ENCODE peak calls at places on chromosome 17, in seven cellular contexts. F is HCT116, E is SK-N-SH, B is K562, K is HepG2, H is H1, O is GM12878. N is an unnamed sample.
A peak's percentile ranks its signal among the peaks of the same experiment; 100 is the strongest.

GRCh38 chr17:50437409-50437808 is 11.4 kb downstream of the ACSF2 start:
- DNase-seq in F (no peak), E (no peak), B (no peak), K (no peak), H (no peak), O (no peak), N (no peak)

GRCh38 chr17:74554909-74555308 is 9.0 kb upstream of the CD300C start:
- DNase-seq in F (no peak), E (no peak), B (no peak), K (no peak), H (no peak), O (no peak), N (no peak)

GRCh38 chr17:27526603-27527002 is 70.4 kb downstream of the KSR1 start:
- DNase-seq in F (no peak), E (no peak), B (peak; percentile 76), K (no peak), H (no peak), O (no peak), N (peak; percentile 37)

GRCh38 chr17:28938552-28938951 is 12.8 kb downstream of the PHF12 start:
- DNase-seq in F (no peak), E (no peak), B (no peak), K (no peak), H (no peak), O (no peak), N (no peak)

GRCh38 chr17:1110844-1111598 is 68.8 kb downstream of the ABR start:
- DNase-seq in F (peak; percentile 88), E (peak; percentile 65), B (no peak), K (peak; percentile 79), H (peak; percentile 53), O (no peak), N (no peak)

GRCh38 chr17:38777641-38778250 is 21.6 kb downstream of the PIP4K2B start:
- DNase-seq in F (no peak), E (no peak), B (no peak), K (no peak), H (no peak), O (no peak), N (no peak)

GRCh38 chr17:67779098-67779672 is 46.1 kb upstream of the BPTF start:
- DNase-seq in F (peak; percentile 48), E (peak; percentile 88), B (peak; percentile 75), K (peak; percentile 74), H (peak; percentile 84), O (no peak), N (peak; percentile 23)

GRCh38 chr17:58231644-58232043 is 6.7 kb upstream of the LPO start:
- DNase-seq in F (no peak), E (no peak), B (no peak), K (no peak), H (no peak), O (no peak), N (no peak)

GRCh38 chr17:50266384-50267073 is 7.7 kb upstream of the TMEM92 start:
- DNase-seq in F (no peak), E (peak; percentile 82), B (peak; percentile 9), K (peak; percentile 53), H (peak; percentile 43), O (no peak), N (peak; percentile 85)

GRCh38 chr17:4220655-4221054 is 43.1 kb downstream of the ANKFY1 start:
- DNase-seq in F (no peak), E (no peak), B (no peak), K (no peak), H (no peak), O (no peak), N (peak; percentile 35)

GRCh38 chr17:76547183-76547641 is 7.4 kb downstream of the PRCD start:
- DNase-seq in F (no peak), E (peak; percentile 83), B (peak; percentile 76), K (peak; percentile 74), H (no peak), O (no peak), N (peak; percentile 77)

GRCh38 chr17:14019186-14019956 is 49.9 kb upstream of the COX10 start:
- DNase-seq in F (no peak), E (no peak), B (peak; percentile 37), K (no peak), H (no peak), O (no peak), N (no peak)

GRCh38 chr17:38341035-38341721 is 2.6 kb downstream of the GPR179 start:
- DNase-seq in F (no peak), E (peak; percentile 84), B (no peak), K (peak; percentile 47), H (no peak), O (no peak), N (peak; percentile 53)

GRCh38 chr17:5785867-5786509 is 201.7 kb upstream of the NLRP1 start:
- DNase-seq in F (no peak), E (no peak), B (no peak), K (no peak), H (no peak), O (peak; percentile 59), N (no peak)

GRCh38 chr17:4950075-4950756 is 703 bp upstream of the ENO3 start:
- DNase-seq in F (no peak), E (peak; percentile 82), B (peak; percentile 55), K (peak; percentile 56), H (peak; percentile 77), O (no peak), N (no peak)

GRCh38 chr17:38352245-38353083 is 820 bp downstream of the SOCS7 start:
- DNase-seq in F (no peak), E (peak; percentile 62), B (peak; percentile 30), K (no peak), H (peak; percentile 66), O (no peak), N (peak; percentile 38)

GRCh38 chr17:58710948-58711552 is 18.6 kb downstream of the RAD51C start:
- DNase-seq in F (peak; percentile 56), E (peak; percentile 49), B (peak; percentile 23), K (peak; percentile 56), H (peak; percentile 54), O (no peak), N (peak; percentile 67)

GRCh38 chr17:57810740-57811632 is 38.9 kb downstream of the MRPS23 start:
- DNase-seq in F (no peak), E (peak; percentile 74), B (no peak), K (peak; percentile 25), H (no peak), O (no peak), N (no peak)

GRCh38 chr17:5832886-5833285 is 237.3 kb upstream of the WSCD1 start:
- DNase-seq in F (peak; percentile 58), E (no peak), B (no peak), K (peak; percentile 37), H (no peak), O (no peak), N (no peak)

GRCh38 chr17:63530557-63531021 is 7.4 kb downstream of the KCNH6 start:
- DNase-seq in F (no peak), E (no peak), B (no peak), K (no peak), H (no peak), O (no peak), N (no peak)

GRCh38 chr17:63534078-63534570 is 11.0 kb downstream of the KCNH6 start:
- DNase-seq in F (no peak), E (no peak), B (no peak), K (no peak), H (no peak), O (no peak), N (no peak)

GRCh38 chr17:63533433-63534077 is 10.4 kb downstream of the KCNH6 start:
- DNase-seq in F (no peak), E (no peak), B (no peak), K (no peak), H (no peak), O (no peak), N (no peak)

GRCh38 chr17:63529711-63530556 is 6.8 kb downstream of the KCNH6 start:
- DNase-seq in F (no peak), E (peak; percentile 74), B (no peak), K (no peak), H (no peak), O (no peak), N (no peak)

GRCh38 chr17:63531022-63531965 is 8.1 kb downstream of the KCNH6 start:
- DNase-seq in F (no peak), E (no peak), B (no peak), K (peak; percentile 89), H (no peak), O (no peak), N (no peak)
- TF ChIP-seq JUND in F (no peak), E (no peak), B (no peak), K (peak; percentile 37), H (no peak), O (no peak), N (no peak)

DNA sequence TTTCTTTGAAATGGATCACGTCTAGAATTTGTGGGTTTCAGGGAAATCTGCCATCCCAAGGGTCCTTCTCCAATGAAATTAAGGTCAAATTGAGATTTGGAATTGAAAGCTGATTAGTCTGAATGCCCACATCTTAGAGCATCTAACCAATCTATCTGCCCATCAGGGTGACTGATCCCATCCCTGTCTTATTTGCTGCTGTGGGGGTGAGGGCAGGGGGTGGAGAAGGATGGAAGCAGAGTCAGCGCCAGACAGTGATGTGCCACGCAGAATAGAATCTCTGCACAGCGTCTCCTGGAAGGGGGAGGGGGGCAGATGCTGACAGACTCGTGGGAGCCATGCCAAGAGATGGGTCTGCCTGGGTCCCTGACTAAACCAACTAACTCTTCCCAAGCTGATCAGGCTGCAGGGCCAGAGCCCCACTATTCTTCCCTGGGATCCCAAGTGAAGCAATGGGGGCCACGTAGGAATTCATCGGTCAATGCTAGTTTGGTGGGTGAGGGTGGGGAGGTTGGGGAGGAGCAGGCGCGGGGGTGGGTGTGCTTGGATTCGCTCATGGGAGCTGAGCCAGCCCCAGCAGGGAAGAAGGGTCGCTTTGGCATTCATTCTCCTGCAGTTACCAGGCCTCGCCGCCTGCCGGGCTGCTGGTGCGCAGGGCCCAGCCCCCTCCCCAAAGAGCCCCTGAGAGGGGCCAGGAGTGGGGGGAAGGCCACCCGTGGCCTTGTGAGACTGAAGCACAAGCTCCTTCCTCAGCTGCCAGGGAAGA is 32.2 kb downstream of the CDK5RAP3 start:
- DNase-seq in F (no peak), E (peak; percentile 86), B (no peak), K (no peak), H (peak; percentile 70), O (no peak), N (no peak)
- TF ChIP-seq JUND in F (no peak), E (peak; percentile 4), B (no peak), K (no peak), H (no peak), O (no peak), N (no peak)

GRCh38 chr17:51731941-51732722 is 426.4 kb downstream of the CA10 start:
- DNase-seq in F (no peak), E (no peak), B (no peak), K (no peak), H (no peak), O (no peak), N (no peak)
- TF ChIP-seq JUND in F (no peak), E (no peak), B (no peak), K (no peak), H (no peak), O (no peak), N (no peak)

DNA sequence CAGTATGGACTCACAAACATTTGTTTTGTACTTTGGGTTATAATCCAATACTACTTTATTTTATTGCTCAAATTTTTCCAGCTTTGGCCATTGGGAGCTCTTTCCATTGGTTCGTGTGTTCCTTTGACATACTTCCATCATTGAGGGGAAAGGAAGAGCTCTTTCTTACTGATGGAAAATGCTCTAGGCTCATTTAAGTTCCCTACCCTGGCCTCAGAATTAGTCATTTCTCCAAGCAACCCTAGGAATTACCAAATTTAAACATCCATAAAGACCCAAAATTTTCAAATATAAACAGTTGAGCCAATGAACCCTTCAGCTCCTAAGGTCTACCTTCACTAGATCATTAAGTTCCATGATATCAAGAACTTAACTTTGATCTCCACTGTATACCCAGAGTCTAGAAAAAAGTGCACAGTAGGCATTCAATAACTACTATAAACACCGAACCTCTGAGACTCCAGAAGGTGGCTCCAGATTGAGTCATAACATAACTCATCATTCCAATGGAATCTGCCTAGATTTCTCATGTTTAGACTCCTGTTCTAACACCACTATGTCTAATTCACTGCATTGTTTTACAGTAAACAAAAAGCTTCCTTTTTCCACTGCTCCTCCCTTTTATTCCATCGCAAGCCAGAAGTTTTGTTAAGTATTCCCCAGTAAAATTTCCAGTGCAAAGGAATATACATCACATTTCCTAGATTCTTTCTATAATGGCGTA is 39.0 kb downstream of the SMURF2 start:
- DNase-seq in F (peak; percentile 80), E (no peak), B (no peak), K (peak; percentile 28), H (no peak), O (no peak), N (no peak)
- TF ChIP-seq JUND in F (peak; percentile 86), E (peak; percentile 84), B (no peak), K (no peak), H (no peak), O (no peak), N (no peak)

N was measured in T47D.